ENCODE peak calls at places on chromosome 1, in six cellular contexts. N is SJSA1, B is caudate nucleus, L is RCC 7860, Q is GM03348, J is NT2/D1. Z is an unnamed sample.

GRCh38 chr1:240462766-240463410 is 149.1 kb downstream of the GREM2 start:
- DNase-seq in N (no peak), B (no peak), L (no peak), Q (no peak), J (no peak), Z (no peak)

GRCh38 chr1:55317673-55318072 is 102.5 kb upstream of the USP24 start:
- DNase-seq in N (no peak), B (no peak), L (no peak), Q (no peak), J (no peak), Z (no peak)

GRCh38 chr1:229271448-229272120 is 673 bp downstream of the RAB4A start:
- DNase-seq in N (no peak), B (no peak), L (no peak), Q (peak; percentile 62), J (no peak), Z (peak; percentile 42)

GRCh38 chr1:16055613-16056520 is 12.3 kb downstream of the CLCNKB start:
- DNase-seq in N (peak; percentile 90), B (peak; percentile 38), L (peak; percentile 47), Q (peak; percentile 88), J (peak; percentile 80), Z (peak; percentile 88)

GRCh38 chr1:151326619-151327222 is 495 bp downstream of the PI4KB start:
- DNase-seq in N (peak; percentile 66), B (no peak), L (peak; percentile 15), Q (peak; percentile 82), J (no peak), Z (peak; percentile 67)

GRCh38 chr1:197302775-197303174 is 34.7 kb downstream of the CRB1 start:
- DNase-seq in N (no peak), B (no peak), L (peak; percentile 18), Q (peak; percentile 50), J (no peak), Z (no peak)

GRCh38 chr1:214332950-214333798 is 52.2 kb downstream of the SMYD2 start:
- DNase-seq in N (peak; percentile 68), B (peak; percentile 27), L (peak; percentile 45), Q (peak; percentile 83), J (no peak), Z (peak; percentile 56)

GRCh38 chr1:111463029-111463683 is 10.6 kb upstream of the C1orf162 start:
- DNase-seq in N (no peak), B (no peak), L (peak; percentile 91), Q (peak; percentile 12), J (no peak), Z (peak; percentile 26)

GRCh38 chr1:100347009-100347966 is 5.0 kb upstream of the CDC14A start:
- DNase-seq in N (no peak), B (no peak), L (peak; percentile 32), Q (no peak), J (no peak), Z (no peak)

GRCh38 chr1:165549908-165550480 is 6.2 kb downstream of the LRRC52 start:
- DNase-seq in N (no peak), B (no peak), L (no peak), Q (no peak), J (no peak), Z (no peak)

GRCh38 chr1:113101588-113101987 is 28.6 kb downstream of the LRIG2 start:
- DNase-seq in N (no peak), B (no peak), L (no peak), Q (peak; percentile 21), J (no peak), Z (no peak)

GRCh38 chr1:197695961-197696360 is 79.3 kb downstream of the DENND1B start:
- DNase-seq in N (no peak), B (no peak), L (no peak), Q (no peak), J (no peak), Z (no peak)

GRCh38 chr1:200034821-200035396 is 7.4 kb downstream of the NR5A2 start:
- DNase-seq in N (no peak), B (no peak), L (no peak), Q (peak; percentile 76), J (no peak), Z (no peak)

GRCh38 chr1:231957361-231957760 is 330.8 kb downstream of the DISC1 start:
- DNase-seq in N (no peak), B (no peak), L (no peak), Q (no peak), J (no peak), Z (no peak)

GRCh38 chr1:2144501-2145090 is 50.0 kb downstream of the FAAP20 start:
- DNase-seq in N (no peak), B (no peak), L (no peak), Q (no peak), J (no peak), Z (no peak)

GRCh38 chr1:203178083-203178482 is 2.5 kb upstream of the MYBPH start:
- DNase-seq in N (no peak), B (no peak), L (peak; percentile 68), Q (peak; percentile 45), J (peak; percentile 95), Z (no peak)

GRCh38 chr1:33007190-33008050 is 29.3 kb downstream of the AK2 start:
- DNase-seq in N (peak; percentile 65), B (no peak), L (peak; percentile 76), Q (peak; percentile 91), J (no peak), Z (peak; percentile 89)

GRCh38 chr1:65066379-65066765 is 81.6 kb upstream of the AK4 start:
- DNase-seq in N (no peak), B (no peak), L (no peak), Q (no peak), J (no peak), Z (no peak)

GRCh38 chr1:48674641-48675040 is 102.0 kb downstream of the BEND5 start:
- DNase-seq in N (no peak), B (no peak), L (peak; percentile 37), Q (peak; percentile 41), J (no peak), Z (peak; percentile 13)

GRCh38 chr1:169128565-169128964 is 22.1 kb downstream of the ATP1B1 start:
- DNase-seq in N (no peak), B (no peak), L (no peak), Q (no peak), J (no peak), Z (no peak)

GRCh38 chr1:33641099-33641830 is 168.8 kb downstream of the ZSCAN20 start:
- DNase-seq in N (no peak), B (no peak), L (no peak), Q (peak; percentile 58), J (peak; percentile 47), Z (peak; percentile 44)

GRCh38 chr1:55443175-55443933 is 228.2 kb upstream of the USP24 start:
- DNase-seq in N (peak; percentile 90), B (no peak), L (peak; percentile 92), Q (peak; percentile 91), J (no peak), Z (peak; percentile 85)

GRCh38 chr1:18297896-18298648 is 182.7 kb upstream of the KLHDC7A start:
- DNase-seq in N (no peak), B (no peak), L (no peak), Q (no peak), J (peak; percentile 50), Z (no peak)

GRCh38 chr1:222171005-222171404 is 376.9 kb downstream of the HHIPL2 start:
- DNase-seq in N (no peak), B (no peak), L (peak; percentile 70), Q (peak; percentile 39), J (peak; percentile 32), Z (peak; percentile 25)

GRCh38 chr1:115469703-115470476 is 131.8 kb upstream of the NGF start:
- DNase-seq in N (peak; percentile 84), B (peak; percentile 11), L (peak; percentile 98), Q (peak; percentile 84), J (peak; percentile 54), Z (peak; percentile 71)

GRCh38 chr1:171796592-171796991 is 15.1 kb downstream of the METTL13 start:
- DNase-seq in N (no peak), B (no peak), L (no peak), Q (no peak), J (no peak), Z (no peak)

GRCh38 chr1:215132156-215132555 is 49.6 kb downstream of the KCNK2 start:
- DNase-seq in N (no peak), B (no peak), L (peak; percentile 77), Q (no peak), J (no peak), Z (peak; percentile 5)

GRCh38 chr1:44485229-44485932 is 80.3 kb downstream of the RNF220 start:
- DNase-seq in N (no peak), B (no peak), L (peak; percentile 74), Q (peak; percentile 70), J (no peak), Z (peak; percentile 21)

GRCh38 chr1:32361674-32362473 is 411 bp downstream of the FAM229A start:
- DNase-seq in N (no peak), B (peak; percentile 61), L (no peak), Q (peak; percentile 72), J (peak; percentile 30), Z (peak; percentile 72)

GRCh38 chr1:47559944-47560695 is 122.3 kb downstream of the FOXD2 start:
- DNase-seq in N (no peak), B (no peak), L (no peak), Q (no peak), J (no peak), Z (no peak)

GRCh38 chr1:203216274-203217138 is 13.0 kb downstream of the CHIT1 start:
- DNase-seq in N (peak; percentile 22), B (peak; percentile 63), L (peak; percentile 52), Q (peak; percentile 80), J (peak; percentile 94), Z (peak; percentile 61)

GRCh38 chr1:176628775-176629174 is 165.8 kb downstream of the PAPPA2 start:
- DNase-seq in N (no peak), B (no peak), L (no peak), Q (no peak), J (no peak), Z (no peak)

Z was measured in AG08396.